ENCODE peak calls at places on chromosome 7, in five cellular contexts. B, W, F, V and Q are unnamed samples.

GRCh38 chr7:150955519-150956394 is 22.4 kb downstream of the KCNH2 start:
- DNase-seq in F (no peak), W (no peak), V (peak), B (no peak), Q (no peak)

GRCh38 chr7:26705567-26705966 is 158.8 kb downstream of the SKAP2 start:
- DNase-seq in F (no peak), V (no peak), B (peak), W (no peak), Q (no peak)

GRCh38 chr7:121313793-121314676 is 14.8 kb upstream of the WNT16 start:
- DNase-seq in V (no peak), B (no peak), W (no peak), F (no peak), Q (no peak)

GRCh38 chr7:104034679-104035078 is 45.2 kb upstream of the RELN start:
- DNase-seq in F (no peak), V (no peak), B (no peak), W (no peak), Q (no peak)

GRCh38 chr7:157974678-157975230 is 612.9 kb downstream of the PTPRN2 start:
- DNase-seq in W (no peak), F (no peak), V (no peak), B (no peak), Q (no peak)

GRCh38 chr7:123528265-123528664 is 6.1 kb downstream of the IQUB start:
- DNase-seq in W (no peak), B (no peak), F (no peak), V (no peak), Q (no peak)

GRCh38 chr7:117567781-117568180 is 88.0 kb downstream of the CFTR start:
- DNase-seq in W (no peak), V (no peak), B (no peak), F (no peak), Q (no peak)

GRCh38 chr7:73703985-73704639 is 15.4 kb downstream of the STX1A start:
- DNase-seq in B (no peak), F (no peak), W (peak), V (peak), Q (peak)

GRCh38 chr7:111865430-111865829 is 303.1 kb upstream of the IMMP2L start:
- DNase-seq in F (no peak), B (no peak), V (no peak), W (no peak), Q (no peak)

GRCh38 chr7:154919324-154920222 is 83.4 kb downstream of the PAXIP1 start:
- DNase-seq in B (no peak), F (no peak), V (no peak), W (no peak), Q (no peak)

GRCh38 chr7:107678110-107678753 is 17.6 kb downstream of the SLC26A4 start:
- DNase-seq in W (no peak), V (no peak), F (no peak), B (no peak), Q (no peak)

GRCh38 chr7:116710764-116711452 is 38.9 kb downstream of the MET start:
- DNase-seq in V (no peak), W (no peak), B (no peak), F (no peak), Q (no peak)

GRCh38 chr7:93910076-93910994 is 4.0 kb downstream of the GNGT1 start:
- DNase-seq in F (no peak), W (no peak), V (peak), B (peak), Q (no peak)

GRCh38 chr7:16813232-16813616 is 8.4 kb upstream of the AGR2 start:
- DNase-seq in V (no peak), F (no peak), B (no peak), W (no peak), Q (no peak)

GRCh38 chr7:81499262-81500116 is 270.4 kb downstream of the HGF start:
- DNase-seq in W (no peak), V (no peak), B (peak), F (no peak), Q (no peak)